ENCODE peak calls at places on chromosomes 13 and 19, in ten cellular contexts. H is fibroblast of mammary gland; X is ovary; V is tibial nerve; G is RWPE2; E is A549; Z is AG04450; T is MM.1S; M is CD4-positive, alpha-beta T cell; J is GM20000. W is an unnamed sample.

GRCh38 chr19:3189702-3190469 is 4.2 kb downstream of the NCLN start:
- DNase-seq in H (no peak), X (no peak), V (no peak), G (no peak), E (no peak), Z (no peak), T (no peak), M (no peak), J (no peak), W (no peak)

GRCh38 chr19:49151339-49152217 is 3.6 kb downstream of the HRC start:
- DNase-seq in H (peak), X (peak), V (peak), G (peak), E (peak), Z (no peak), T (no peak), M (no peak), J (no peak), W (peak)

GRCh38 chr13:98293570-98294142 is 116.6 kb upstream of the RNF113B start:
- DNase-seq in H (peak), X (no peak), V (no peak), G (no peak), E (no peak), Z (no peak), T (no peak), M (no peak), J (no peak), W (no peak)

GRCh38 chr19:15358918-15359317 is 20.7 kb downstream of the AKAP8 start:
- DNase-seq in H (no peak), X (no peak), V (no peak), G (no peak), E (no peak), Z (no peak), T (no peak), M (no peak), J (no peak), W (no peak)

GRCh38 chr13:41458187-41458938 is 1.0 kb downstream of the RGCC start:
- DNase-seq in H (no peak), X (no peak), V (no peak), G (no peak), E (no peak), Z (no peak), T (peak), M (peak), J (peak), W (peak)

GRCh38 chr13:60066206-60066605 is 97.5 kb downstream of the DIAPH3 start:
- DNase-seq in H (no peak), X (no peak), V (no peak), G (no peak), E (peak), Z (no peak), T (no peak), M (no peak), J (no peak), W (no peak)

GRCh38 chr19:22052644-22053013 is 345 bp downstream of the ZNF257 start:
- DNase-seq in H (no peak), X (peak), V (no peak), G (no peak), E (no peak), Z (no peak), T (no peak), M (no peak), J (no peak), W (no peak)

GRCh38 chr13:110233181-110233641 is 73.7 kb downstream of the COL4A1 start:
- DNase-seq in H (peak), X (no peak), V (peak), G (no peak), E (no peak), Z (peak), T (no peak), M (no peak), J (no peak), W (no peak)

GRCh38 chr13:29439601-29440381 is 155.7 kb downstream of the SLC7A1 start:
- DNase-seq in H (peak), X (no peak), V (no peak), G (no peak), E (no peak), Z (no peak), T (no peak), M (no peak), J (no peak), W (no peak)

GRCh38 chr19:6472713-6473112 is 8.6 kb downstream of the CRB3 start:
- DNase-seq in H (no peak), X (no peak), V (no peak), G (no peak), E (no peak), Z (no peak), T (no peak), M (no peak), J (no peak), W (no peak)

GRCh38 chr13:46716821-46717220 is 80.1 kb downstream of the ESD start:
- DNase-seq in H (no peak), X (no peak), V (no peak), G (no peak), E (no peak), Z (no peak), T (no peak), M (no peak), J (no peak), W (no peak)

GRCh38 chr13:19763618-19764017 is 19.1 kb downstream of the PSPC1 start:
- DNase-seq in H (no peak), X (no peak), V (no peak), G (no peak), E (no peak), Z (no peak), T (no peak), M (no peak), J (no peak), W (no peak)

GRCh38 chr19:1121395-1121794 is 17.6 kb downstream of the GPX4 start:
- DNase-seq in H (no peak), X (no peak), V (no peak), G (no peak), E (no peak), Z (no peak), T (no peak), M (no peak), J (no peak), W (no peak)

GRCh38 chr19:45772912-45773311 is 3.9 kb upstream of the SIX5 start:
- DNase-seq in H (no peak), X (peak), V (no peak), G (peak), E (no peak), Z (no peak), T (no peak), M (no peak), J (no peak), W (no peak)

GRCh38 chr13:86757236-86757978 is 913.8 kb upstream of the SLITRK5 start:
- DNase-seq in H (no peak), X (no peak), V (no peak), G (no peak), E (no peak), Z (no peak), T (peak), M (no peak), J (no peak), W (peak)

GRCh38 chr19:42400404-42400803 is 10.3 kb upstream of the CNFN start:
- DNase-seq in H (no peak), X (no peak), V (no peak), G (no peak), E (no peak), Z (no peak), T (no peak), M (no peak), J (no peak), W (no peak)

GRCh38 chr13:23728807-23729206 is 158.6 kb downstream of the TNFRSF19 start:
- DNase-seq in H (no peak), X (no peak), V (no peak), G (no peak), E (no peak), Z (no peak), T (no peak), M (no peak), J (no peak), W (no peak)

GRCh38 chr13:48400820-48401219 is 12.1 kb downstream of the LPAR6 start:
- DNase-seq in H (peak), X (no peak), V (no peak), G (no peak), E (no peak), Z (no peak), T (peak), M (no peak), J (peak), W (no peak)

GRCh38 chr13:20375871-20376270 is 143.8 kb upstream of the GJB6 start:
- DNase-seq in H (no peak), X (no peak), V (no peak), G (no peak), E (no peak), Z (no peak), T (no peak), M (no peak), J (no peak), W (no peak)

GRCh38 chr13:24613755-24614154 is 66.5 kb upstream of the ATP12A start:
- DNase-seq in H (no peak), X (no peak), V (no peak), G (no peak), E (no peak), Z (no peak), T (no peak), M (no peak), J (no peak), W (peak)

GRCh38 chr13:50645092-50645491 is 198.4 kb downstream of the DLEU7 start:
- DNase-seq in H (peak), X (no peak), V (no peak), G (no peak), E (no peak), Z (no peak), T (no peak), M (no peak), J (no peak), W (no peak)

DNA sequence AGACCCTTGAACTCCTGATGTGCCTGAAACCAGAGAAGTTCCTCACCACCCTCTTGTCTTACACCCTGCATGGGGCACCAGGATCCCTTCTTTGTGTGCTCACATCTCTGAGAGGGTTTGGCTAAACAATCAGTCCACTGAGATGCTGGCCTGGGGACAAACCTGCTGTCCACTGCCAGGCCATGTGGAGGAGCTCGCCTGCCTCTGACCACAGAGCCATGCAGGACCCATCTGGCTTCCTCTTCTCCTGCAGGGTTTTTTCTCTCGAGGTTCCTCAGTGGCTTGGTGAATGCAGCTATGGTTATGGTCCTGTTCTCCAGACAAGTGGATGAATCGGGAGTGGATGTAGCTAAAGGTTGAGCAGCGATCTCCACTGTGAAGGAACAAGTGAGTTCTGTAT is 49.1 kb upstream of the MEDAG start:
- DNase-seq in H (no peak), X (no peak), V (no peak), G (no peak), E (no peak), Z (no peak), T (no peak), M (no peak), J (no peak), W (no peak)
- TF ChIP-seq CTCF in H (no peak), X (no peak), V (no peak), G (no peak), E (no peak), Z (no peak), T (no peak), M (no peak), J (no peak), W (no peak)

GRCh38 chr19:33622505-33622808 is 704 bp downstream of the CHST8 start:
- DNase-seq in H (no peak), X (no peak), V (no peak), G (no peak), E (no peak), Z (no peak), T (peak), M (no peak), J (peak), W (no peak)
- TF ChIP-seq CTCF in H (no peak), X (no peak), V (no peak), G (no peak), E (no peak), Z (no peak), T (no peak), M (no peak), J (no peak), W (no peak)

DNA sequence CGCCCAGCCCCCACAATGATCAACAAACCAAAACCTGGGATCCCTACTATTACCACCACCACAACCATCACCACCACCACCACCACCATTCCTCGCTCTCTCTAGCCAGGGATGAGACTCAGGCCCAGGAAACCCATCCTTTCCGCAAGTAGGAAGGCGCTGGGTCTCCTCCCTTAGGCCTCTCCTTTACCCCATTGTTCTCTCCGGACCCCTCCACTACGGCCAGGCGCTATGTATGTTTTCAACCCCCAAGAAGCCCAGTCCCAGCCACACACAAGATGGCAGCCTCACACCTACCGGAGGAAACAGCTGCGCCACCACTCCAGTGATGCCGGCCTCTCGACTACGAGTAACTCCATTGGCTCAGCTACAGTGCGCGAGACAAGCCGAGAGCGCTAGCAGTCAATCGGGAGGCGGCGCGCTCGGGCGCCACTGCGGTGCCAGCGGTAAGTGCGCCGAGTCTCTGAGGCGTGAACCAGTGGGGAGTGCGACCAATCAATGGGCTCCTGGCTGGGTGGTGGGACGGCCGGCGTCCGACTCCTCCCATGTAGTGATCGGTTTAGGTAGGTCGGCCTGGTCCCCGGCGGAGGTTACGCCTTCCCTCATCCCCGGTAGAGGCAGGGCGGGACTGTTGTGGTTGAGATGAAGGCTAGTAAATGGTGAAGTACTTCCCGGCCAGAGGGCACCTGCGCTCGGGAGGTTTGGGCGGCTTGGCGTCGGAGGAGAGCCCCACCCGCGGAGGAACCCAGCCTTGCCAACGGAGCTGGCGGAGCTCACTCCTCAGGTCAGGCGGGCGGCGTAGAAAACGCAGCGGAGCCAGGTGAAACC is at the start of the genes CAB39L and SETDB2:
- DNase-seq in H (peak), X (peak), V (peak), G (peak), E (peak), Z (peak), T (peak), M (peak), J (peak), W (peak)
- TF ChIP-seq CTCF in H (peak), X (peak), V (peak), G (peak), E (no peak), Z (peak), T (no peak), M (peak), J (no peak), W (peak)

DNA sequence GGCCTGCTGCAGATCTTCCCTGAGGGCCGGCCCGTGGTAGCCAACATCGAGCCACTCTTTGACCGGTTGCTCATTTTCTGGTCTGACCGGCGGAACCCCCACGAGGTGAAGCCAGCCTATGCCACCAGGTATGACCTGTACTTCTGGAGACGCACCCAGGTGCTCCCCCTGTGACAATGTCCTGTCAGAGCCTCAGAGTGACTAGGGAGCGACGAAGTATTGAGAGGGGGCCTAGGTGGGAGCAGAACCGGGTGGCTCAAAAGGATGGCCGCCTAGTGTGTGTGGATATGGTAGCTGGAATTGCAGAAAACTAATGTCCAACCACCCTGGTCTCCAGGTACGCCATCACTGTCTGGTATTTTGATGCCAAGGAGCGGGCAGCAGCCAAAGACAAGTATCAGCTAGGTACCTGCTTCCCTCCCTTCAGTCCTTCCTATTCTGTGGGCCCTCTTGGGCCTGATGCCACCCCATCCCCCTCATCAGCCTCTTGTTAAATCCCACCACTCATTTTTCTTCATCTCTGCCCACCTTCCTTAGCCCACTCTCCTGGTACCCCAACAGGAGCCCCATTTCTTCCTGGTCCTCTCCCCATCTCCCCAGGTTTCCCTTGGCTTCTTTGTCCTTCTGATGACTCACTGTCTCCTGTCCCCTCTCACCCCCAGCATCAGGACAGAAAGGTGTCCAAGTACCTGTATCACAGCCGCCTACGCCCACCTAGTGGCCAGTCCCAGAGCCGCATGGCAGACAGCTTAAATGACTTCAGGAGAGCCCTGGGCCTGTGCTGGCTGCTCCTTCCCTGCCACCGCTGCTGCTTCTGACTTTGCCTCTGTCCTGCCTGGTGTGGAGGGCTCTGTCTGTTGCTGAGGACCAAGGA is 8.4 kb downstream of the EGLN2 start:
- DNase-seq in H (no peak), X (no peak), V (no peak), G (no peak), E (peak), Z (no peak), T (no peak), M (no peak), J (no peak), W (peak)
- TF ChIP-seq CTCF in H (no peak), X (no peak), V (no peak), G (peak), E (peak), Z (peak), T (peak), M (peak), J (peak), W (peak)

W was measured in activated CD8-positive, alpha-beta T cell treated with anti-CD3 and anti-CD28 coated beads for 36 hours.